ENCODE peak calls at places on chromosomes 12 and 14, in four cellular contexts. W is body of pancreas; E is activated T-helper 9 cell treated with anti-CD3 and anti-CD28 coated beads, Interleukin-2, amount 50 U/mL, for 16 hours; I is fibroblast of mammary gland. V is an unnamed sample.

GRCh38 chr12:51082561-51083139 is 746 bp downstream of the CSRNP2 start:
- DNase-seq in E (no peak), W (peak), I (peak), V (peak)

GRCh38 chr14:74975059-74975810 is 19.8 kb upstream of the PGF start:
- DNase-seq in I (peak), E (no peak), W (peak), V (peak)

GRCh38 chr12:121767525-121768016 is 25.9 kb downstream of the RHOF start:
- DNase-seq in E (no peak), I (peak), W (no peak), V (peak)

GRCh38 chr14:22622220-22622619 is 21.9 kb downstream of the OR6J1 start:
- DNase-seq in I (peak), W (no peak), E (no peak), V (peak)

GRCh38 chr12:505221-505620 is 45.5 kb downstream of the B4GALNT3 start:
- DNase-seq in E (no peak), W (no peak), I (no peak), V (no peak)

GRCh38 chr12:106303202-106303820 is 778 bp downstream of the TCP11L2 start:
- DNase-seq in I (peak), E (peak), W (peak), V (peak)

GRCh38 chr14:24058260-24058950 is 6.6 kb downstream of the CARMIL3 start:
- DNase-seq in E (no peak), I (peak), W (peak), V (peak)

GRCh38 chr12:64373204-64373603 is 17.4 kb downstream of the C12orf56 start:
- DNase-seq in I (no peak), W (no peak), E (no peak), V (no peak)

GRCh38 chr14:33315721-33316120 is 377.0 kb downstream of the NPAS3 start:
- DNase-seq in E (no peak), W (no peak), I (peak), V (no peak)

GRCh38 chr14:22265319-22266140 is 323.5 kb downstream of the DAD1 start:
- DNase-seq in I (peak), W (no peak), E (no peak), V (peak)

GRCh38 chr12:83003026-83003425 is 316.3 kb downstream of the TMTC2 start:
- DNase-seq in W (no peak), I (no peak), E (no peak), V (no peak)

GRCh38 chr12:7101694-7102131 is 7.3 kb downstream of the C1RL start:
- DNase-seq in E (no peak), W (no peak), I (peak), V (no peak)

GRCh38 chr14:101894365-101895113 is 69.8 kb upstream of the DYNC1H1 start:
- DNase-seq in W (no peak), I (no peak), E (no peak), V (no peak)

GRCh38 chr12:24488091-24488596 is 460.8 kb downstream of the BCAT1 start:
- DNase-seq in W (no peak), I (peak), E (no peak), V (no peak)

GRCh38 chr12:119666900-119667576 is 895 bp upstream of the PRKAB1 start:
- DNase-seq in E (no peak), I (no peak), W (no peak), V (no peak)

GRCh38 chr14:61132336-61132735 is 148.8 kb downstream of the TMEM30B start:
- DNase-seq in E (no peak), W (no peak), I (no peak), V (peak)

GRCh38 chr14:98292191-98292590 is 979.8 kb downstream of the BCL11B start:
- DNase-seq in I (no peak), W (no peak), E (no peak), V (no peak)

GRCh38 chr12:108392284-108392683 is 53.2 kb upstream of the CMKLR1 start:
- DNase-seq in W (no peak), E (no peak), I (no peak), V (no peak)

GRCh38 chr14:68977137-68977740 is 1.9 kb downstream of the ACTN1 start:
- DNase-seq in W (no peak), I (no peak), E (no peak), V (no peak)

GRCh38 chr12:112992541-112993398 is 14.5 kb downstream of the OAS2 start:
- DNase-seq in E (no peak), W (peak), I (peak), V (peak)

GRCh38 chr12:124379938-124380754 is 85.3 kb downstream of the RFLNA start:
- DNase-seq in I (peak), E (no peak), W (no peak), V (peak)